ENCODE peak calls at places on chromosomes 12 and 14, in six cellular contexts. H is IMR-90, E is H9, A is neuronal stem cell, J is H1, I is mesenchymal stem cell. U is an unnamed sample.

GRCh38 chr14:70108419-70108818 is 80.3 kb downstream of the SLC8A3 start:
- DNase-seq in H (no peak), E (no peak), A (no peak), J (no peak), I (no peak), U (no peak)

GRCh38 chr14:102570334-102570995 is 22.0 kb upstream of the RCOR1 start:
- DNase-seq in H (no peak), E (peak; percentile 83), A (no peak), J (no peak), I (no peak), U (peak; percentile 95)

GRCh38 chr12:28161697-28162096 is 28.6 kb upstream of the CCDC91 start:
- DNase-seq in H (no peak), E (no peak), A (no peak), J (no peak), I (no peak), U (no peak)

GRCh38 chr12:753401-754237 is 1.2 kb downstream of the WNK1 start:
- DNase-seq in H (no peak), E (peak; percentile 50), A (no peak), J (peak; percentile 58), I (peak; percentile 44), U (peak; percentile 76)

GRCh38 chr12:113837059-113837458 is 129.1 kb downstream of the RBM19 start:
- DNase-seq in H (peak; percentile 57), E (no peak), A (no peak), J (no peak), I (no peak), U (no peak)

GRCh38 chr12:31023271-31023724 is 50.4 kb upstream of the DDX11 start:
- DNase-seq in H (no peak), E (peak; percentile 20), A (no peak), J (peak; percentile 33), I (no peak), U (no peak)

GRCh38 chr14:50864237-50864636 is 7.6 kb upstream of the ABHD12B start:
- DNase-seq in H (no peak), E (no peak), A (no peak), J (no peak), I (no peak), U (no peak)

GRCh38 chr12:12384601-12385321 is 27.9 kb downstream of the BORCS5 start:
- DNase-seq in H (no peak), E (peak; percentile 77), A (no peak), J (no peak), I (no peak), U (peak; percentile 56)

GRCh38 chr12:50862316-50862715 is 19.6 kb downstream of the TMPRSS12 start:
- DNase-seq in H (peak; percentile 77), E (no peak), A (no peak), J (no peak), I (peak; percentile 60), U (no peak)

GRCh38 chr12:23025372-23026021 is 400.5 kb downstream of the ETNK1 start:
- DNase-seq in H (no peak), E (no peak), A (no peak), J (no peak), I (no peak), U (no peak)

GRCh38 chr12:89493650-89494302 is 30.8 kb downstream of the GALNT4 start:
- DNase-seq in H (no peak), E (no peak), A (no peak), J (no peak), I (no peak), U (no peak)

GRCh38 chr14:93712838-93713724 is 75.2 kb downstream of the PRIMA1 start:
- DNase-seq in H (peak; percentile 6), E (no peak), A (no peak), J (peak; percentile 41), I (no peak), U (no peak)

GRCh38 chr12:44717612-44718011 is 158.5 kb downstream of the NELL2 start:
- DNase-seq in H (no peak), E (no peak), A (no peak), J (no peak), I (no peak), U (no peak)

GRCh38 chr14:72061718-72062117 is 129.5 kb downstream of the RGS6 start:
- DNase-seq in H (no peak), E (no peak), A (no peak), J (no peak), I (no peak), U (no peak)

GRCh38 chr12:17062296-17063061 is 456.5 kb upstream of the LMO3 start:
- DNase-seq in H (no peak), E (no peak), A (no peak), J (no peak), I (no peak), U (no peak)

GRCh38 chr14:78016532-78016931 is 153.6 kb upstream of the NRXN3 start:
- DNase-seq in H (no peak), E (no peak), A (no peak), J (no peak), I (no peak), U (no peak)

GRCh38 chr12:25364529-25365339 is 114.0 kb upstream of the KRAS start:
- DNase-seq in H (no peak), E (no peak), A (no peak), J (no peak), I (no peak), U (peak; percentile 63)

GRCh38 chr12:96098631-96099030 is 63.2 kb upstream of the LTA4H start:
- DNase-seq in H (no peak), E (no peak), A (no peak), J (no peak), I (no peak), U (no peak)

GRCh38 chr12:29160230-29160629 is 11.2 kb downstream of the FAR2 start:
- DNase-seq in H (no peak), E (no peak), A (no peak), J (no peak), I (no peak), U (no peak)

GRCh38 chr14:64113279-64113678 is 180.9 kb downstream of the ESR2 start:
- DNase-seq in H (no peak), E (no peak), A (no peak), J (no peak), I (no peak), U (no peak)

GRCh38 chr14:65833256-65833880 is 420.8 kb downstream of the FUT8 start:
- DNase-seq in H (no peak), E (no peak), A (no peak), J (no peak), I (no peak), U (no peak)

DNA sequence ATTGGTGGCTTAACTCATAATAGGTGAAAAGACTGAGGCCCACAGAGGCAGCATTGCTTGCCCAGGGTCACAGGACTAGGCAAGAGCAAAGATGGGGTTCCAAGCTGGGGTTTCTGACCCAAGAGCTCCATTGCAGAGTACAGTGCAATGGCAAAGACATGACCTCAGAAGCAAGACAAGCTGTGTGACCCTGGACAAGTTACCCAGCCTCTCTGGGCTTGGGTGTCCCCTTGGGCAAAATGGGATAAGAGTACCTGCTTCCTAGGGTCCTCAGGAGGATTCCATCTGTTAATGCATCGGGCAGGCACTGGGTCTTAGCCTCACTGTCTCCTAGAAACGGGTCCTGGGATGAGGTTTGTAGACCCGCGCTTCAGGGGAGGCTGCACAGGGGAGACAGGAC is 111.6 kb upstream of the NCOR2 start:
- DNase-seq in H (no peak), E (no peak), A (no peak), J (no peak), I (no peak), U (no peak)
- H2BK15ac ChIP-seq in H (no peak overlapping the region), E (no peak overlapping the region), A (peak overlapping the region; percentile 67), J (no peak overlapping the region), I (no peak overlapping the region), U (no peak overlapping the region)

DNA sequence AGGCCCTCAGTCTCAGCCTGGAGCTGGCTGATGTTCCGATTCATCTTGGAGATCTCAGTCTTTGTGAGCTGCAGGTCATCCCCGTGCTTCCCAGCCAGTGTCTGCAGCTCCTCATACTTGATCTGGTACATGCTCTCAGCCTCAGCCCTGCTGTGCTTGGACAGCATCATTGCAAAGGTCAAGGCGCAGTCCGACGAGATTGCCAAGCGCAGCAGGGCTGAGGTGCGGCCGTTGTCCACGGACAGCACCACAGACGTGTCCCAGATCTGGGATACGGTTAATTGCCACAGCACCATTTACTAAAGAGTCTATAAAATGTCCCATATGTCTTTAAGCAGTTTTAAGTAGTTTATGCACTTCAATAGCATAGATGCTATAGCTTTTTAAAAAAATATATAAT is 965.7 kb downstream of the FSCB start:
- DNase-seq in H (no peak), E (no peak), A (no peak), J (no peak), I (no peak), U (no peak)
- H2AK5ac ChIP-seq in H (no peak overlapping the region), E (no peak overlapping the region), A (no peak overlapping the region), J (no peak overlapping the region), I (no peak overlapping the region), U (no peak overlapping the region)

GRCh38 chr14:52060080-52060479 is 8.8 kb downstream of the NID2 start:
- DNase-seq in H (no peak), E (no peak), A (no peak), J (no peak), I (no peak), U (no peak)

GRCh38 chr14:52063107-52063506 is 5.8 kb downstream of the NID2 start:
- DNase-seq in H (peak; percentile 37), E (no peak), A (no peak), J (no peak), I (no peak), U (peak; percentile 28)

GRCh38 chr14:52059614-52060013 is 9.2 kb downstream of the NID2 start:
- DNase-seq in H (no peak), E (no peak), A (no peak), J (no peak), I (no peak), U (no peak)

GRCh38 chr14:52061380-52061779 is 7.5 kb downstream of the NID2 start:
- DNase-seq in H (no peak), E (no peak), A (no peak), J (no peak), I (no peak), U (no peak)

GRCh38 chr14:52061890-52062289 is 7.0 kb downstream of the NID2 start:
- DNase-seq in H (no peak), E (no peak), A (no peak), J (no peak), I (no peak), U (no peak)
- H2BK15ac ChIP-seq in H (no peak overlapping the region), E (no peak overlapping the region), A (no peak overlapping the region), J (no peak overlapping the region), I (no peak overlapping the region), U (no peak overlapping the region)

DNA sequence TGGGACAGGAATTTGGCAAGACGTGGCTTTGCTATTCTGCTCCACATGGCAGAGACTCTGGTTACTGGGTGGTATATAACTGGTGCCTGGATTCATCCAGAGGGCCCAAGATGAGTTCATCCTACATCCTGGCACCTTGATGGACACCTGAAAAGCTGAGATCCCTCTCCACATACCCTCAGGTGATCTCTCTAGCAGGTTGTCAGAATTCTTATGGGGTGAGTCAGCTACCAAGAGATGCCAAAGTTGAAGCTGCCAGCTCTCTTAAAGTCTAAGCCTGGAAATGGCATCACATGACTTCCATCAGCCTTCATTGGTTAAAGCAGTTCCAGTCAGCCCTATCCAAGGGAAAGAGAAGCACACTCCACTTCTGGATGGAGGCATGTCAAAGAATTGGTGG is 300.7 kb upstream of the SEL1L start:
- DNase-seq in H (no peak), E (no peak), A (no peak), J (no peak), I (no peak), U (peak; percentile 29)
- H2AK5ac ChIP-seq in H (no peak overlapping the region), E (no peak overlapping the region), A (no peak overlapping the region), J (no peak overlapping the region), I (no peak overlapping the region), U (no peak overlapping the region)

GRCh38 chr14:32074887-32075572 is 2.1 kb upstream of the ARHGAP5 start:
- DNase-seq in H (peak; percentile 1), E (no peak), A (no peak), J (no peak), I (no peak), U (no peak)
- H2BK15ac ChIP-seq in H (no peak overlapping the region), E (no peak overlapping the region), A (no peak overlapping the region), J (no peak overlapping the region), I (no peak overlapping the region), U (no peak overlapping the region)

GRCh38 chr12:116384629-116385485 is 107.4 kb upstream of the MED13L start:
- DNase-seq in H (peak; percentile 76), E (peak; percentile 79), A (no peak), J (no peak), I (no peak), U (peak; percentile 70)
- H2AK5ac ChIP-seq in H (peak overlapping the region; percentile 96), E (no peak overlapping the region), A (peak overlapping the region; percentile 12), J (peak overlapping the region; percentile 28), I (peak overlapping the region; percentile 62), U (no peak overlapping the region)

U was measured in mesendoderm.